ENCODE peak calls at places on chromosomes 11 and 22, in four cellular contexts. P is astrocyte of the cerebellum, K is pancreas, E is ovary. N is an unnamed sample.

GRCh38 chr22:30890689-30891442 is 77.7 kb downstream of the MORC2 start:
- DNase-seq in E (no peak), P (peak), K (peak), N (peak)

GRCh38 chr11:10205928-10206327 is 88.1 kb downstream of the SBF2 start:
- DNase-seq in K (no peak), E (no peak), P (no peak), N (no peak)

GRCh38 chr11:97880209-97880608 is 1140.5 kb upstream of the CNTN5 start:
- DNase-seq in K (no peak), E (no peak), P (no peak), N (no peak)

GRCh38 chr11:64760759-64761417 is 1.1 kb upstream of the PYGM start:
- DNase-seq in P (no peak), K (no peak), E (peak), N (no peak)

GRCh38 chr11:68106165-68106940 is 14.8 kb downstream of the CHKA start:
- DNase-seq in E (peak), K (peak), P (no peak), N (no peak)

GRCh38 chr11:114358711-114359110 is 41.6 kb downstream of the C11orf71 start:
- DNase-seq in K (no peak), E (no peak), P (no peak), N (no peak)

GRCh38 chr22:20315337-20316216 is 4.3 kb downstream of the DGCR6L start:
- DNase-seq in K (peak), P (no peak), E (no peak), N (no peak)

GRCh38 chr11:87290304-87290922 is 252.7 kb downstream of the TMEM135 start:
- DNase-seq in P (peak), E (no peak), K (no peak), N (peak)

GRCh38 chr11:28911829-28912228 is 803.6 kb downstream of the METTL15 start:
- DNase-seq in E (no peak), K (no peak), P (no peak), N (no peak)

GRCh38 chr11:86588566-86589090 is 83.8 kb downstream of the ME3 start:
- DNase-seq in K (no peak), P (no peak), E (no peak), N (no peak)

GRCh38 chr11:16356751-16357365 is 512 bp upstream of the SOX6 start:
- DNase-seq in E (no peak), P (peak), K (no peak), N (no peak)

GRCh38 chr22:23896166-23896522 is 2.0 kb downstream of the MIF start:
- DNase-seq in P (no peak), E (no peak), K (no peak), N (no peak)

GRCh38 chr11:46198873-46199250 is 77.6 kb upstream of the PHF21A start:
- DNase-seq in E (no peak), K (no peak), P (no peak), N (no peak)

GRCh38 chr11:66119348-66120133 is 49.5 kb downstream of the PACS1 start:
- DNase-seq in K (no peak), P (peak), E (peak), N (peak)

DNA sequence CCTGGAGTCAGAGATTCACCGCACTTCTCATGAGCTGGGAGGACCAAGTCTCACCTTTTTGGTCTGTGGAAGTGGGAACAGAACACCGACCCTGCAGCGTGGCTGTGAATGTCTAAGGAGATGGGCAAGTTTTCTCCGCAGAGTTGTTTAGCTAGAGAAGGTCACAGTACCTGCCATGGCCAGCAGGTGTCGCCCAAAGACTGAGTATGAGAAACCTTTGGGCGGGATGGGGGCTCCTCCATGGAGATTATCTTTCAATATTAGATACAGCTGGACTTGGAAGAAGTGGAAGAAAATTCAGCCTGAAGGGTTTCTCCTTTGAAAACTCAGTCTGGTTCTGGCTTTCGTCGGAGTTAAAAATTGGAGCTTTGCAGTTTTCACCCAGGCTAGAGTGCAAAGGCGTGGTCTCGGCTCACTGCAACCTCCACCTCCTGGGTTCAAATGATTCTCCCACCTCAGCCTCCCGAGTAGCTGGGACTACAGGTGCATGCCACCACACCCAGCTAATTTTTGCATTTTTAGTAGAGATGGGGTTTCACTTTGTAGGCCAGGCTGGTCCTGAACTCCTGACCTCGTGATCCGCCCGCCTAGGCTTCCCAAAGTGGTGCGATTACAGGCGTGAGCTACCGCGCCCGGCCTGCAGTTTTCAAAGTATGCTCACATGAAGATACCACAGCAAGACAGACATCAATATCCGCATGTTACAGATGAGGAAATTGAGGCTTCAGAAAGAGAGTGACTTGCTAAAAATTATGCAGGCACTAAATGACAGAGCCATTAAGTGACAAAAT is 10.7 kb upstream of the DSCAML1 start:
- DNase-seq in P (peak), E (peak), K (peak), N (no peak)
- TF ChIP-seq CTCF in P (peak), E (peak), K (peak), N (peak)

DNA sequence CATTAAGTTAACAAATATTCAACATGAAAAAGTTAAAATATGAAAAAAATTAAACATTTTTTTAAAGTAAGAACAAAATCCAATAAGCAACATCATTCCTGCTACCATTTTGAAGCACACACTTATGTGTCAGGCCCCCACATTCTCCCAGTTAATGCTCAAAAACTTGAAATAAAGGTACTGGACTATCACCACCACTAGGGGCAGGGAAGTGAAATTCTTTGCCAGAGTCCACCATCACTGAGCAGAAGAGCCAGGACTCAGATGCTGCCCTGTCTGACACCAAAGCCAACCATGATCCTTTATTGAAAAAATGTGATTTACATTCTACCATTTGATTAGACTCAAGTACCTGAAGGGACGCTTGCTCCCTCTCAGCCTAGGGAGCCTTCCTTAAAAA is 39.1 kb downstream of the PITPNB start:
- DNase-seq in E (no peak), K (no peak), P (peak), N (no peak)
- TF ChIP-seq CTCF in E (peak), K (no peak), P (peak), N (peak)

DNA sequence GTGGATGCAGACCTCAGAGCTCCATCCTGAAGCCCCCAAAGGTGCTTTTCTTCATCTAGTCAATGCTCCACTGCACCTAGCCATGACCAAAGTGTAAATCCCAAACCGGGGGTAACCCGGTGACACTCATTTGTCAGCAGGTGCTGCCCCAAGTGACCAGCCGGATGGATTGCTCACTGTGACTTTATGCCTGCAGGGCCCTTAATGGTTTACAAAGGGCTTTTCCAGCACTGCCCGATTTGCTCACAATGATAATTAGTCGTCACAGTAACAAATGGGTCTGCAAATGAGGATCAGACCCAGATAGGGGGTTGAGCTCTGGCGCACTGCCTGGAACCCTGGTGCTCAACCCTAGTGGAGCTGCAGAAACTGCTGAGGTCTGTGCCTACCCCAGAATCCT is 45.7 kb upstream of the CD5 start:
- DNase-seq in E (no peak), P (no peak), K (no peak), N (no peak)
- TF ChIP-seq CTCF in E (no peak), P (no peak), K (no peak), N (no peak)

DNA sequence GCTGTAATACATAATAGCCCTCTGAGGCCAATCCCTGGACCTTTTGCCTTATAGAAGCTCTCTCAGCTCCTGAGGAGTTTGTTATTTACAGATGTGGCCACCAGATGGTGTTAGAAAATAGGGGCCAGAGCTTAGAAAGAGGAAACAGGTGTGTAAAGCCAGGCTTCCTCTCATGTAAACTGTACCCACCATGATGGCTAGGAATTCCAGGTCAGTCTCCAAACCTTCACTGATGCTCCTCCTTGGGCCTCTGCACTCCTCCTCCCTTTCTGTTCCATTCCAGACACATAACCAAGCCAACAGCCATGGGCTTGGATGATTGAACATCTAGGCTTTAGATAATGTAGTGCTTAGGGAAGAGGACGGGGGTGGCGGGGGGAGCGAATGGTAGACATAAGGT is 39.7 kb downstream of the USP35 start:
- DNase-seq in P (no peak), K (peak), E (no peak), N (peak)
- TF ChIP-seq CTCF in P (peak), K (no peak), E (peak), N (peak)

GRCh38 chr11:5696210-5696609 is 6.6 kb downstream of the TRIM22 start:
- DNase-seq in E (no peak), P (no peak), K (no peak), N (no peak)
- TF ChIP-seq CTCF in E (no peak), P (no peak), K (no peak), N (no peak)

GRCh38 chr11:69342588-69343330 is 48.8 kb downstream of the MYEOV start:
- DNase-seq in K (peak), P (no peak), E (no peak), N (no peak)

GRCh38 chr11:69339041-69339733 is 45.2 kb downstream of the MYEOV start:
- DNase-seq in E (no peak), P (no peak), K (peak), N (no peak)

GRCh38 chr11:69339916-69340565 is 46.1 kb downstream of the MYEOV start:
- DNase-seq in E (no peak), K (peak), P (no peak), N (no peak)

GRCh38 chr11:69344570-69345145 is 50.7 kb downstream of the MYEOV start:
- DNase-seq in P (no peak), E (no peak), K (no peak), N (no peak)

GRCh38 chr11:69343401-69344321 is 49.7 kb downstream of the MYEOV start:
- DNase-seq in K (peak), E (no peak), P (no peak), N (no peak)
- TF ChIP-seq CTCF in K (no peak), E (no peak), P (no peak), N (no peak)

DNA sequence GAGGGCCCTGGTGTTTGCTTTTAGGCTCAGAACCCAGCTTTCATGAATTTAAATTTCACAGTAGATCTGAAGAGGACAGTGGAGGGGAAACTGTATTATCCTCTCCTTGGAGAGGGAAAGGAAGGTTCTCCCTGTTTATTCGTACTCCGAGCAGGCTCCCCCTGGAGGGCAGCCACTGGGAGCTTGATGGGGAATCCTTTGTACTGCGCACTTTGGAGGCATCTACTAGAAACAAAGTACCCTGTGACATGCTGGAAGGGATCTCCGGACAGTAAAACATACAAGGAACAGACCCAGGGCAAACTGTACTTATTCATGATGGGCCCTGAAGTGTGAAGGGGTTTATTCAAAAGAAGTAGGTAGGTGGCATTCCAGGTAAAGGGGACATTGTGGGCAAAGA is 27.2 kb downstream of the NAV2 start:
- DNase-seq in K (no peak), E (no peak), P (no peak), N (no peak)
- TF ChIP-seq CTCF in K (no peak), E (no peak), P (peak), N (peak)

GRCh38 chr11:111069076-111069475 is 176.4 kb upstream of the POU2AF2 start:
- DNase-seq in E (no peak), K (no peak), P (no peak), N (peak)
- TF ChIP-seq CTCF in E (no peak), K (no peak), P (peak), N (peak)

DNA sequence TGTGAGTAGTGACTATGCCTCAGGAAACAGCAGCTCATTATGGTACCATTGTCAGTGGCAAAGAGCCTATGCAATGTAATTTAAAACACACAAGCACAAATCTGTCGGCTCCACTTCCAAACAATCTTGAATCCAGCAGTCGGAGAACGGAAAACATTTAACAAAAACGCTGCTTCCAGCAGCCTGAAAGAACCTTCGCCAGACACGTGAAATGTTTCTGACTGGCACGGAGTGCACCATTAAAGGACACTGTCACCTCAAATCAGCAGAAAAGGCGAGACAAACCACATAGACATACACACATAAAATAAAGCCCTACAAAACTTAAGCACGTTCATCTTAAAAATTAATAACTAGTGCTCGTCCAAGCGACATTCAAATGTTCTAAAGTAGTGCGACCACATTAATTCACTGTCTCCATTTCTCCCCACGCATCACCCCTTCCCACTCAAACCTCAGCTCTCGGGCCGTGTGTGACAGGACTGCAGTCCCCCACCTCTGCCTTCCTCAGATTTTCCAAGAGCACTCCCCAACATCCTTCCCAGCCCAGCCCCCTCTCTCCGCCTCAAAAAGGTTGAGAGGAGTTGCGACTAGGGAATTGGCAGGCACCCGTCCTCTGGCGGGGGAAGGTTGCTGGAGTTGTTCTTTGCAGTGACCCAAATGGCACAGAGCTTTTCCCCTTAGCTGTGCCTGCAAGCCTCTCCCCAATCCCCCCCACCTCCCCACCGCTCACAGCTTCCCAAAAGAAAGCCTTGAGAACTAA is 638 bp downstream of the RAB30 start:
- DNase-seq in E (peak), P (no peak), K (no peak), N (no peak)
- TF ChIP-seq CTCF in E (no peak), P (no peak), K (no peak), N (no peak)

DNA sequence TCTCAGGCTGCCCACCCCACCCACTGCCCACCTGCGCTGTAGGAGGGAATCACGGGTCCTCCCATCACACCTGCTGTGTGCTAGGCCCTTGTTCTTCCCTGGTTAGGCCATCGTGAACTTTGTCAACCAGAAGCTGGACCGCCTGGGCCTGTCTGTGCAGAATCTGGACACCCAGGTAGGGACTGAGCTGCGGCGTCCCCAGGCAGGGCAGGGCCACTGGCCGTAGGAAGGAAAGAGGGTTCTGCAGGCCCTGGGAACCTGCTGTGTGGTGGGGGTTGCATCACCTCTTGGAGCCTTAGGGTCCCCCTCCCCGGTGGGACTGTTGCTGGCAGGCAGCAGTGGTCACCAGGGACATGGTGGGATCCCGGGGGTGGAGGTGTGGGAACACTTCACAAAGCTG is 15.5 kb downstream of the PARVG start:
- DNase-seq in K (no peak), P (no peak), E (no peak), N (no peak)
- TF ChIP-seq CTCF in K (no peak), P (no peak), E (no peak), N (no peak)

N was measured in HFF-Myc.